ENCODE peak calls at places on chromosomes 4 and X, in four cellular contexts. C is NCI-H1092; O is stimulated activated CD4-positive, alpha-beta T cell treated with anti-CD3 and anti-CD28 coated beads, Interleukin-15, amount 100 ng/mL, for 24 hours; Y is KBM-7. R is an unnamed sample.

GRCh38 chr4:39642885-39643550 is 4.4 kb upstream of the SMIM14 start:
- DNase-seq in C (no peak), O (no peak), Y (no peak), R (no peak)

GRCh38 chr4:8702516-8703400 is 110.2 kb downstream of the CPZ start:
- DNase-seq in C (no peak), O (no peak), Y (no peak), R (no peak)

GRCh38 chr4:28490669-28491068 is 1630.0 kb downstream of the STIM2 start:
- DNase-seq in C (no peak), O (no peak), Y (no peak), R (no peak)

GRCh38 chr4:78951862-78952472 is 12.7 kb upstream of the PAQR3 start:
- DNase-seq in C (peak; percentile 20), O (peak; percentile 31), Y (peak; percentile 66), R (peak; percentile 0)

GRCh38 chr4:111854494-111855087 is 290.7 kb upstream of the FAM241A start:
- DNase-seq in C (no peak), O (peak; percentile 5), Y (peak; percentile 33), R (no peak)

GRCh38 chr4:24857996-24858395 is 54.8 kb downstream of the CCDC149 start:
- DNase-seq in C (no peak), O (no peak), Y (no peak), R (no peak)

GRCh38 chrX:138847930-138848329 is 136.4 kb upstream of the FGF13 start:
- DNase-seq in C (no peak), O (no peak), Y (no peak), R (no peak)

GRCh38 chr4:180993179-180993841 is 1249.9 kb upstream of the TENM3 start:
- DNase-seq in C (no peak), O (no peak), Y (no peak), R (no peak)

GRCh38 chrX:49656554-49656953 is 39.2 kb downstream of the PAGE1 start:
- DNase-seq in C (no peak), O (no peak), Y (no peak), R (no peak)

GRCh38 chr4:111943796-111944203 is 201.5 kb upstream of the FAM241A start:
- DNase-seq in C (peak; percentile 2), O (no peak), Y (peak; percentile 23), R (no peak)

GRCh38 chr4:117331817-117332216 is 246.4 kb upstream of the TRAM1L1 start:
- DNase-seq in C (no peak), O (no peak), Y (no peak), R (no peak)

GRCh38 chr4:74394476-74395136 is 29.7 kb downstream of the EREG start:
- DNase-seq in C (no peak), O (no peak), Y (peak; percentile 38), R (no peak)

GRCh38 chr4:139419388-139419914 is 34.5 kb upstream of the RAB33B start:
- DNase-seq in C (no peak), O (no peak), Y (peak; percentile 97), R (no peak)

GRCh38 chr4:39134674-39135073 is 47.7 kb upstream of the WDR19 start:
- DNase-seq in C (peak; percentile 47), O (no peak), Y (no peak), R (no peak)

GRCh38 chrX:20378291-20378920 is 111.7 kb upstream of the RPS6KA3 start:
- DNase-seq in C (no peak), O (peak; percentile 49), Y (no peak), R (no peak)

GRCh38 chrX:132489256-132490085 is 633 bp upstream of the MBNL3 start:
- DNase-seq in C (peak; percentile 70), O (peak; percentile 52), Y (peak; percentile 83), R (peak; percentile 39)

GRCh38 chr4:9841072-9841471 is 59.6 kb downstream of the DRD5 start:
- DNase-seq in C (no peak), O (no peak), Y (no peak), R (no peak)

GRCh38 chrX:133337250-133337649 is 78.0 kb downstream of the GPC4 start:
- DNase-seq in C (no peak), O (no peak), Y (no peak), R (no peak)

GRCh38 chr4:77095101-77095826 is 19.5 kb upstream of the CCNI start:
- DNase-seq in C (peak; percentile 61), O (peak; percentile 82), Y (peak; percentile 77), R (peak; percentile 13)

GRCh38 chr4:74114234-74114633 is 15.2 kb upstream of the CXCL2 start:
- DNase-seq in C (no peak), O (no peak), Y (no peak), R (no peak)

GRCh38 chr4:156779046-156779445 is 192.6 kb downstream of the PDGFC start:
- DNase-seq in C (no peak), O (no peak), Y (no peak), R (no peak)

GRCh38 chr4:25844957-25845712 is 17.7 kb downstream of the SEL1L3 start:
- DNase-seq in C (no peak), O (no peak), Y (peak; percentile 48), R (no peak)

GRCh38 chr4:124322234-124322831 is 390.2 kb downstream of the ANKRD50 start:
- DNase-seq in C (no peak), O (no peak), Y (peak; percentile 30), R (no peak)

GRCh38 chr4:74640111-74640903 is 154.0 kb downstream of the BTC start:
- DNase-seq in C (no peak), O (no peak), Y (no peak), R (no peak)

GRCh38 chr4:147312376-147313046 is 168.4 kb upstream of the EDNRA start:
- DNase-seq in C (no peak), O (no peak), Y (no peak), R (no peak)

R was measured in NCI-H2107.